ENCODE peak calls at places on chromosome 7, in seven cellular contexts. C is activated naive CD4-positive, alpha-beta T cell; U is AG04449; I is kidney tubule cell; V is A673; H is bronchial epithelial cell; Z is NCI-H1105. O is an unnamed sample.

GRCh38 chr7:26912933-26913536 is 48.6 kb upstream of the SKAP2 start:
- DNase-seq in C (no peak), U (no peak), I (no peak), V (no peak), H (no peak), Z (no peak), O (no peak)

GRCh38 chr7:220151-220841 is 27.9 kb downstream of the FAM20C start:
- DNase-seq in C (no peak), U (no peak), I (peak; percentile 90), V (no peak), H (peak; percentile 17), Z (no peak), O (no peak)

GRCh38 chr7:55903985-55904759 is 16.9 kb downstream of the ZNF713 start:
- DNase-seq in C (no peak), U (no peak), I (no peak), V (no peak), H (no peak), Z (no peak), O (no peak)

GRCh38 chr7:95684037-95684436 is 87.7 kb upstream of the PDK4 start:
- DNase-seq in C (no peak), U (no peak), I (peak; percentile 53), V (peak; percentile 51), H (peak; percentile 26), Z (no peak), O (peak; percentile 47)

GRCh38 chr7:12800501-12800900 is 113.1 kb downstream of the ARL4A start:
- DNase-seq in C (no peak), U (no peak), I (no peak), V (no peak), H (no peak), Z (no peak), O (no peak)

GRCh38 chr7:105497016-105497415 is 25.1 kb downstream of the PUS7 start:
- DNase-seq in C (no peak), U (no peak), I (peak; percentile 23), V (no peak), H (peak; percentile 61), Z (no peak), O (no peak)

GRCh38 chr7:54773472-54774399 is 14.7 kb upstream of the SEC61G start:
- DNase-seq in C (peak; percentile 5), U (peak; percentile 38), I (peak; percentile 84), V (peak; percentile 87), H (peak; percentile 79), Z (peak; percentile 89), O (peak; percentile 92)

GRCh38 chr7:22480523-22481075 is 19.4 kb downstream of the STEAP1B start:
- DNase-seq in C (no peak), U (no peak), I (no peak), V (no peak), H (no peak), Z (no peak), O (no peak)

GRCh38 chr7:21526007-21526406 is 16.8 kb upstream of the DNAH11 start:
- DNase-seq in C (no peak), U (no peak), I (peak; percentile 2), V (peak; percentile 29), H (peak; percentile 22), Z (no peak), O (peak; percentile 16)

GRCh38 chr7:8357536-8357935 is 75.9 kb upstream of the NXPH1 start:
- DNase-seq in C (no peak), U (no peak), I (peak; percentile 34), V (no peak), H (no peak), Z (peak; percentile 24), O (no peak)

GRCh38 chr7:80387634-80388033 is 124.2 kb downstream of the GNAT3 start:
- DNase-seq in C (no peak), U (no peak), I (peak; percentile 12), V (no peak), H (peak; percentile 40), Z (no peak), O (no peak)

GRCh38 chr7:2198206-2198605 is 34.5 kb downstream of the MAD1L1 start:
- DNase-seq in C (no peak), U (no peak), I (no peak), V (no peak), H (no peak), Z (peak; percentile 66), O (no peak)

GRCh38 chr7:151865070-151865670 is 11.7 kb downstream of the PRKAG2 start:
- DNase-seq in C (no peak), U (no peak), I (no peak), V (no peak), H (no peak), Z (no peak), O (no peak)

GRCh38 chr7:45185864-45186250 is 28.3 kb downstream of the RAMP3 start:
- DNase-seq in C (no peak), U (no peak), I (no peak), V (no peak), H (no peak), Z (no peak), O (no peak)

GRCh38 chr7:45484094-45484493 is 90.1 kb upstream of the ADCY1 start:
- DNase-seq in C (no peak), U (no peak), I (no peak), V (no peak), H (no peak), Z (no peak), O (no peak)

GRCh38 chr7:7932553-7932952 is 36.0 kb upstream of the GLCCI1 start:
- DNase-seq in C (no peak), U (no peak), I (no peak), V (no peak), H (peak; percentile 22), Z (no peak), O (no peak)

GRCh38 chr7:102028206-102028826 is 210.9 kb downstream of the CUX1 start:
- DNase-seq in C (no peak), U (no peak), I (no peak), V (no peak), H (no peak), Z (no peak), O (no peak)

GRCh38 chr7:102933763-102934162 is 21.0 kb downstream of the LRRC17 start:
- DNase-seq in C (no peak), U (peak; percentile 80), I (no peak), V (no peak), H (peak; percentile 89), Z (no peak), O (no peak)

GRCh38 chr7:43454936-43455518 is 127.9 kb upstream of the STK17A start:
- DNase-seq in C (no peak), U (peak; percentile 3), I (peak; percentile 79), V (peak; percentile 62), H (peak; percentile 82), Z (peak; percentile 37), O (peak; percentile 44)

GRCh38 chr7:79334841-79335240 is 118.6 kb downstream of the MAGI2 start:
- DNase-seq in C (no peak), U (no peak), I (no peak), V (no peak), H (no peak), Z (no peak), O (no peak)

GRCh38 chr7:159015081-159015893 is 129.4 kb downstream of the VIPR2 start:
- DNase-seq in C (no peak), U (no peak), I (peak; percentile 50), V (no peak), H (no peak), Z (no peak), O (peak; percentile 16)

GRCh38 chr7:36116347-36117200 is 36.5 kb upstream of the EEPD1 start:
- DNase-seq in C (no peak), U (no peak), I (peak; percentile 78), V (no peak), H (peak; percentile 76), Z (no peak), O (peak; percentile 55)

GRCh38 chr7:30423793-30424505 is 54.6 kb downstream of the NOD1 start:
- DNase-seq in C (no peak), U (no peak), I (no peak), V (no peak), H (no peak), Z (no peak), O (no peak)

GRCh38 chr7:144842377-144842851 is 6.6 kb upstream of the TPK1 start:
- DNase-seq in C (no peak), U (no peak), I (peak; percentile 87), V (no peak), H (peak; percentile 83), Z (no peak), O (peak; percentile 52)

GRCh38 chr7:44101966-44102845 is 1.9 kb upstream of the AEBP1 start:
- DNase-seq in C (no peak), U (no peak), I (peak; percentile 44), V (no peak), H (peak; percentile 79), Z (no peak), O (no peak)

GRCh38 chr7:66974986-66975590 is 20.3 kb downstream of the SBDS start:
- DNase-seq in C (no peak), U (no peak), I (no peak), V (peak; percentile 45), H (no peak), Z (no peak), O (no peak)

GRCh38 chr7:85890244-85890811 is 703.5 kb upstream of the SEMA3D start:
- DNase-seq in C (no peak), U (no peak), I (peak; percentile 39), V (peak; percentile 34), H (peak; percentile 38), Z (peak; percentile 24), O (peak; percentile 76)

GRCh38 chr7:81684513-81685262 is 85.2 kb downstream of the HGF start:
- DNase-seq in C (no peak), U (peak; percentile 100), I (peak; percentile 98), V (peak; percentile 99), H (peak; percentile 100), Z (peak; percentile 84), O (peak; percentile 90)

GRCh38 chr7:123360631-123361030 is 160.9 kb upstream of the SLC13A1 start:
- DNase-seq in C (no peak), U (no peak), I (no peak), V (no peak), H (no peak), Z (no peak), O (no peak)

GRCh38 chr7:65475734-65476319 is 102.2 kb downstream of the ZNF92 start:
- DNase-seq in C (no peak), U (no peak), I (peak; percentile 79), V (no peak), H (peak; percentile 8), Z (no peak), O (peak; percentile 31)

GRCh38 chr7:68015098-68015497 is 1018.5 kb downstream of the TYW1 start:
- DNase-seq in C (no peak), U (no peak), I (no peak), V (no peak), H (no peak), Z (no peak), O (no peak)

GRCh38 chr7:28207486-28208158 is 27.0 kb upstream of the JAZF1 start:
- DNase-seq in C (no peak), U (no peak), I (peak; percentile 62), V (no peak), H (peak; percentile 68), Z (no peak), O (no peak)

O was measured in LoVo.